ENCODE peak calls at places on chromosome 22, in eight cellular contexts. One of them, this sample, is unnamed.

GRCh38 chr22:47395481-47395880 is 633.0 kb downstream of the TBC1D22A start:
- DNase-seq in stomach: no peak
- DNase-seq in AG04450: no peak
- DNase-seq in nephron progenitor cell: no peak
- DNase-seq in astrocyte of the spinal cord: peak; percentile 59
- DNase-seq in Calu3: no peak
- DNase-seq in B cell: no peak
- DNase-seq in glutamatergic neuron: no peak
- DNase-seq in this sample: peak; percentile 6

GRCh38 chr22:23127055-23127756 is 14.6 kb downstream of the RSPH14 start:
- DNase-seq in AG04450: no peak
- DNase-seq in astrocyte of the spinal cord: no peak
- DNase-seq in B cell: no peak
- DNase-seq in glutamatergic neuron: no peak
- DNase-seq in stomach: no peak
- DNase-seq in nephron progenitor cell: no peak
- DNase-seq in Calu3: no peak
- DNase-seq in this sample: no peak

GRCh38 chr22:46803031-46803880 is 40.8 kb downstream of the TBC1D22A start:
- DNase-seq in astrocyte of the spinal cord: no peak
- DNase-seq in glutamatergic neuron: peak; percentile 59
- DNase-seq in stomach: peak; percentile 72
- DNase-seq in nephron progenitor cell: peak; percentile 67
- DNase-seq in Calu3: peak; percentile 69
- DNase-seq in B cell: peak; percentile 73
- DNase-seq in AG04450: no peak
- DNase-seq in this sample: peak; percentile 65

GRCh38 chr22:39686178-39686620 is 115.6 kb downstream of the CACNA1I start:
- DNase-seq in Calu3: no peak
- DNase-seq in glutamatergic neuron: no peak
- DNase-seq in B cell: no peak
- DNase-seq in nephron progenitor cell: no peak
- DNase-seq in AG04450: no peak
- DNase-seq in astrocyte of the spinal cord: no peak
- DNase-seq in stomach: no peak
- DNase-seq in this sample: no peak

GRCh38 chr22:38700271-38700788 is 413 bp downstream of the JOSD1 start:
- DNase-seq in AG04450: no peak
- DNase-seq in glutamatergic neuron: no peak
- DNase-seq in stomach: peak; percentile 79
- DNase-seq in B cell: peak; percentile 58
- DNase-seq in Calu3: peak; percentile 73
- DNase-seq in astrocyte of the spinal cord: peak; percentile 33
- DNase-seq in nephron progenitor cell: peak; percentile 83
- DNase-seq in this sample: peak; percentile 78

GRCh38 chr22:49975543-49976389 is 15.2 kb downstream of the PIM3 start:
- DNase-seq in astrocyte of the spinal cord: no peak
- DNase-seq in AG04450: no peak
- DNase-seq in glutamatergic neuron: peak; percentile 36
- DNase-seq in B cell: peak; percentile 36
- DNase-seq in nephron progenitor cell: peak; percentile 46
- DNase-seq in stomach: peak; percentile 23
- DNase-seq in Calu3: no peak
- DNase-seq in this sample: peak; percentile 42

GRCh38 chr22:48596111-48596860 is 1231.4 kb downstream of the BRD1 start:
- DNase-seq in stomach: no peak
- DNase-seq in B cell: no peak
- DNase-seq in glutamatergic neuron: no peak
- DNase-seq in astrocyte of the spinal cord: no peak
- DNase-seq in nephron progenitor cell: no peak
- DNase-seq in AG04450: no peak
- DNase-seq in Calu3: no peak
- DNase-seq in this sample: no peak

GRCh38 chr22:44363214-44363979 is 50.6 kb upstream of the SHISAL1 start:
- DNase-seq in nephron progenitor cell: no peak
- DNase-seq in glutamatergic neuron: peak; percentile 11
- DNase-seq in stomach: peak; percentile 65
- DNase-seq in Calu3: peak; percentile 76
- DNase-seq in AG04450: peak; percentile 94
- DNase-seq in astrocyte of the spinal cord: peak; percentile 95
- DNase-seq in B cell: no peak
- DNase-seq in this sample: peak; percentile 17

GRCh38 chr22:36332623-36333331 is 55.0 kb downstream of the MYH9 start:
- DNase-seq in B cell: no peak
- DNase-seq in AG04450: no peak
- DNase-seq in stomach: peak; percentile 73
- DNase-seq in astrocyte of the spinal cord: peak; percentile 79
- DNase-seq in nephron progenitor cell: peak; percentile 18
- DNase-seq in Calu3: peak; percentile 89
- DNase-seq in glutamatergic neuron: no peak
- DNase-seq in this sample: no peak

GRCh38 chr22:49793871-49794270 is 33.8 kb downstream of the BRD1 start:
- DNase-seq in astrocyte of the spinal cord: no peak
- DNase-seq in stomach: no peak
- DNase-seq in B cell: no peak
- DNase-seq in AG04450: no peak
- DNase-seq in Calu3: no peak
- DNase-seq in nephron progenitor cell: no peak
- DNase-seq in glutamatergic neuron: no peak
- DNase-seq in this sample: no peak

GRCh38 chr22:28023036-28023435 is 104.0 kb upstream of the PITPNB start:
- DNase-seq in stomach: no peak
- DNase-seq in AG04450: no peak
- DNase-seq in glutamatergic neuron: no peak
- DNase-seq in B cell: no peak
- DNase-seq in nephron progenitor cell: no peak
- DNase-seq in Calu3: no peak
- DNase-seq in astrocyte of the spinal cord: no peak
- DNase-seq in this sample: no peak

GRCh38 chr22:49693416-49693815 is 134.3 kb downstream of the BRD1 start:
- DNase-seq in stomach: peak; percentile 14
- DNase-seq in nephron progenitor cell: no peak
- DNase-seq in glutamatergic neuron: no peak
- DNase-seq in AG04450: no peak
- DNase-seq in B cell: no peak
- DNase-seq in astrocyte of the spinal cord: no peak
- DNase-seq in Calu3: no peak
- DNase-seq in this sample: no peak

GRCh38 chr22:27952091-27952490 is 33.0 kb upstream of the PITPNB start:
- DNase-seq in nephron progenitor cell: no peak
- DNase-seq in stomach: no peak
- DNase-seq in AG04450: peak; percentile 30
- DNase-seq in B cell: no peak
- DNase-seq in glutamatergic neuron: no peak
- DNase-seq in Calu3: no peak
- DNase-seq in astrocyte of the spinal cord: peak; percentile 71
- DNase-seq in this sample: no peak

DNA sequence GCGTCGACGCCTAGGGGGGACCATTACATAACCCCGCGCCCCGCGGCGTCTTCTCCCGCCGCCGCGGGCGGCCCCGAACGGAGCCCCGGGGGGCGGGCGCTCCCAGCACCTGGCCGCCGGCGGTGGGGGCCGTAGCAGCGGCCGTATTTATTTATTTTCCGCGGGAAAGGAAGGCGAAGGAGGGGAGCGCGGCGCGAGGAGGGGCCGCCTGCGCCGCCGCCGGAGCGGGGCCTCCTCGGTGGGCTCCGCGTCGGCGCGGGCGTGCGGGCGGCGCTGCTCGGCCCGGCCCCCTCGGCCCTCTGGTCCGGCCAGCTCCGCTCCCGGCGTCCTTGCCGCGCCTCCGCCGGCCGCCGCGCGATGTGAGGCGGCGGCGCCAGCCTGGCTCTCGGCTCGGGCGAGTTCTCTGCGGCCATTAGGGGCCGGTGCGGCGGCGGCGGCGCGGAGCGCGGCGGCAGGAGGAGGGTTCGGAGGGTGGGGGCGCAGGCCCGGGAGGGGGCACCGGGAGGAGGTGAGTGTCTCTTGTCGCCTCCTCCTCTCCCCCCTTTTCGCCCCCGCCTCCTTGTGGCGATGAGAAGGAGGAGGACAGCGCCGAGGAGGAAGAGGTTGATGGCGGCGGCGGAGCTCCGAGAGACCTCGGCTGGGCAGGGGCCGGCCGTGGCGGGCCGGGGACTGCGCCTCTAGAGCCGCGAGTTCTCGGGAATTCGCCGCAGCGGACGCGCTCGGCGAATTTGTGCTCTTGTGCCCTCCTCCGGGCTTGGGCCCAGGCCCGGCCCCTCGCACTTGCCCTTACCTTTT is at the start of gene EP300:
- DNase-seq in Calu3: peak; percentile 86
- DNase-seq in astrocyte of the spinal cord: peak; percentile 78
- DNase-seq in nephron progenitor cell: peak; percentile 72
- DNase-seq in AG04450: no peak
- DNase-seq in glutamatergic neuron: peak; percentile 77
- DNase-seq in B cell: peak; percentile 92
- DNase-seq in stomach: peak; percentile 72
- DNase-seq in this sample: peak; percentile 94
- TF ChIP-seq CTCF in Calu3: peak; percentile 44
- TF ChIP-seq CTCF in astrocyte of the spinal cord: peak; percentile 28
- TF ChIP-seq CTCF in nephron progenitor cell: no peak
- TF ChIP-seq CTCF in AG04450: peak; percentile 26
- TF ChIP-seq CTCF in glutamatergic neuron: peak; percentile 17
- TF ChIP-seq CTCF in B cell: peak; percentile 41
- TF ChIP-seq CTCF in stomach: peak; percentile 8
- TF ChIP-seq CTCF in this sample: peak; percentile 52

GRCh38 chr22:19723990-19724827 is 870 bp downstream of the GP1BB start:
- DNase-seq in Calu3: peak; percentile 56
- DNase-seq in astrocyte of the spinal cord: no peak
- DNase-seq in stomach: no peak
- DNase-seq in glutamatergic neuron: peak; percentile 85
- DNase-seq in AG04450: no peak
- DNase-seq in nephron progenitor cell: peak; percentile 78
- DNase-seq in B cell: no peak
- DNase-seq in this sample: no peak
- TF ChIP-seq CTCF in Calu3: peak; percentile 9
- TF ChIP-seq CTCF in astrocyte of the spinal cord: peak; percentile 10
- TF ChIP-seq CTCF in stomach: no peak
- TF ChIP-seq CTCF in glutamatergic neuron: peak; percentile 22
- TF ChIP-seq CTCF in AG04450: no peak
- TF ChIP-seq CTCF in nephron progenitor cell: no peak
- TF ChIP-seq CTCF in B cell: peak; percentile 9
- TF ChIP-seq CTCF in this sample: peak; percentile 17

GRCh38 chr22:17171016-17171312 is 11.9 kb upstream of the HDHD5 start:
- DNase-seq in B cell: no peak
- DNase-seq in Calu3: no peak
- DNase-seq in AG04450: no peak
- DNase-seq in glutamatergic neuron: no peak
- DNase-seq in stomach: no peak
- DNase-seq in astrocyte of the spinal cord: no peak
- DNase-seq in nephron progenitor cell: no peak
- DNase-seq in this sample: no peak
- TF ChIP-seq CTCF in B cell: no peak
- TF ChIP-seq CTCF in Calu3: no peak
- TF ChIP-seq CTCF in AG04450: no peak
- TF ChIP-seq CTCF in glutamatergic neuron: no peak
- TF ChIP-seq CTCF in stomach: no peak
- TF ChIP-seq CTCF in astrocyte of the spinal cord: peak; percentile 38
- TF ChIP-seq CTCF in nephron progenitor cell: no peak
- TF ChIP-seq CTCF in this sample: no peak

GRCh38 chr22:30265131-30265720 is 1.4 kb downstream of the OSM start:
- DNase-seq in astrocyte of the spinal cord: no peak
- DNase-seq in glutamatergic neuron: no peak
- DNase-seq in stomach: no peak
- DNase-seq in B cell: no peak
- DNase-seq in Calu3: no peak
- DNase-seq in nephron progenitor cell: no peak
- DNase-seq in AG04450: no peak
- DNase-seq in this sample: no peak
- TF ChIP-seq CTCF in astrocyte of the spinal cord: no peak
- TF ChIP-seq CTCF in glutamatergic neuron: no peak
- TF ChIP-seq CTCF in stomach: no peak
- TF ChIP-seq CTCF in B cell: no peak
- TF ChIP-seq CTCF in Calu3: no peak
- TF ChIP-seq CTCF in nephron progenitor cell: no peak
- TF ChIP-seq CTCF in AG04450: no peak
- TF ChIP-seq CTCF in this sample: no peak

DNA sequence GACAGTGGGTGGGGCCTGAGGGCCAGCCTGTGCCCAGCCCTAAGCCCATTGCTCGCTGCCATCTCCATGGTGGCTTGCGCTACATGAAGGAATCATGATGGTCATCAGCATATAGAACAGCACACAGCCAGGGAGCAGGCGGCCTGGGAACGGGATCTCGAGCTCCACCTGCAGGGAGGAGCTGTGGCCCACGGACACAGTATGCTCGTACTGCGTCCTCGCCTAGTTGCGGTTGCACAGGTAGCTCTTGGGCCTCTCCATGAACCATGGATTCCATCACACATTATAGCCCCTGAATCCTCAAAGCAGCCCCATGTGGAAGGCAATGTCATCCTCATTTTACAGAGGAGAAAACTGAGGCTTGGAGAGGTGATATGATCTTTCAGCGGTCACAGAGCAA is 15.1 kb downstream of the SEC14L4 start:
- DNase-seq in Calu3: no peak
- DNase-seq in astrocyte of the spinal cord: no peak
- DNase-seq in nephron progenitor cell: peak; percentile 18
- DNase-seq in glutamatergic neuron: no peak
- DNase-seq in AG04450: no peak
- DNase-seq in stomach: no peak
- DNase-seq in B cell: no peak
- DNase-seq in this sample: no peak
- TF ChIP-seq CTCF in Calu3: no peak
- TF ChIP-seq CTCF in astrocyte of the spinal cord: peak; percentile 22
- TF ChIP-seq CTCF in nephron progenitor cell: no peak
- TF ChIP-seq CTCF in glutamatergic neuron: no peak
- TF ChIP-seq CTCF in AG04450: peak; percentile 12
- TF ChIP-seq CTCF in stomach: no peak
- TF ChIP-seq CTCF in B cell: no peak
- TF ChIP-seq CTCF in this sample: no peak

GRCh38 chr22:29837780-29838598 is at the start of gene ASCC2:
- DNase-seq in AG04450: peak; percentile 85
- DNase-seq in Calu3: peak; percentile 99
- DNase-seq in astrocyte of the spinal cord: peak; percentile 97
- DNase-seq in B cell: peak; percentile 98
- DNase-seq in glutamatergic neuron: peak; percentile 100
- DNase-seq in stomach: peak; percentile 100
- DNase-seq in nephron progenitor cell: peak; percentile 99
- DNase-seq in this sample: peak; percentile 99
- TF ChIP-seq CTCF in AG04450: no peak
- TF ChIP-seq CTCF in Calu3: no peak
- TF ChIP-seq CTCF in astrocyte of the spinal cord: no peak
- TF ChIP-seq CTCF in B cell: no peak
- TF ChIP-seq CTCF in glutamatergic neuron: no peak
- TF ChIP-seq CTCF in stomach: no peak
- TF ChIP-seq CTCF in nephron progenitor cell: no peak
- TF ChIP-seq CTCF in this sample: no peak

This sample was measured in CD14-positive monocyte.